ENCODE peak calls at places on chromosomes 4 and X, in eight cellular contexts. W is astrocyte, P is endodermal cell, I is HCT116, Q is right lobe of liver, X is body of pancreas, H is upper lobe of right lung, A is psoas muscle. G is an unnamed sample. For H3K4me1, the result is how much of the 10 kb centered on the place peaks cover.

GRCh38 chrX:44705817-44706551 is 137.8 kb upstream of the DUSP21 start:
- DNase-seq in W (no peak), A (no peak), Q (no peak), H (no peak), X (no peak), P (no peak), I (no peak), G (no peak)

GRCh38 chr4:19327364-19327763 is 924.3 kb upstream of the SLIT2 start:
- DNase-seq in A (no peak), I (no peak), H (no peak), X (no peak), W (no peak), P (no peak), Q (no peak), G (no peak)

GRCh38 chr4:2615821-2616220 is 79.4 kb downstream of the FAM193A start:
- DNase-seq in Q (no peak), W (no peak), P (peak), A (no peak), X (no peak), I (no peak), H (peak), G (no peak)

GRCh38 chr4:149999485-150000074 is 78.7 kb upstream of the DCLK2 start:
- DNase-seq in P (peak), X (peak), A (no peak), I (peak), Q (no peak), W (peak), H (no peak), G (no peak)

GRCh38 chrX:23911436-23911835 is 3.6 kb downstream of the CXorf58 start:
- DNase-seq in H (no peak), X (no peak), A (no peak), W (no peak), P (no peak), I (no peak), Q (no peak), G (no peak)

GRCh38 chr4:85901500-85901899 is 426.6 kb downstream of the ARHGAP24 start:
- DNase-seq in Q (no peak), W (no peak), I (no peak), P (no peak), H (no peak), X (no peak), A (no peak), G (no peak)

GRCh38 chr4:89427765-89428164 is 120.2 kb upstream of the GPRIN3 start:
- DNase-seq in H (no peak), P (no peak), Q (no peak), A (no peak), I (no peak), X (no peak), W (no peak), G (no peak)

GRCh38 chrX:8235026-8235425 is 64.0 kb upstream of the VCX2 start:
- DNase-seq in Q (no peak), W (peak), H (no peak), P (no peak), I (no peak), X (no peak), A (no peak), G (no peak)

GRCh38 chr4:78749258-78749971 is 26.7 kb upstream of the BMP2K start:
- DNase-seq in P (no peak), W (peak), Q (no peak), X (no peak), I (no peak), H (no peak), A (no peak), G (no peak)

GRCh38 chr4:54109226-54110018 is 9.5 kb downstream of the GSX2 start:
- DNase-seq in Q (no peak), I (no peak), W (no peak), H (no peak), P (peak), A (no peak), X (no peak), G (peak)

GRCh38 chrX:48580662-48581061 is 6.4 kb downstream of the RBM3 start:
- DNase-seq in P (no peak), X (no peak), H (no peak), Q (no peak), W (no peak), I (no peak), A (no peak), G (no peak)

GRCh38 chr4:40446785-40447184 is 111.7 kb downstream of the CHRNA9 start:
- DNase-seq in I (no peak), X (no peak), Q (no peak), W (peak), A (no peak), P (no peak), H (no peak), G (no peak)

GRCh38 chr4:114539985-114540384 is 58.6 kb upstream of the UGT8 start:
- DNase-seq in A (no peak), Q (no peak), X (no peak), W (no peak), P (no peak), H (no peak), I (no peak), G (no peak)

GRCh38 chr4:184812651-184813181 is 13.1 kb downstream of the ACSL1 start:
- DNase-seq in X (no peak), W (no peak), I (no peak), A (no peak), H (no peak), Q (no peak), P (no peak), G (no peak)

GRCh38 chr4:92483341-92483740 is 179.6 kb downstream of the GRID2 start:
- DNase-seq in Q (no peak), W (no peak), A (no peak), I (no peak), X (no peak), H (no peak), P (no peak), G (no peak)

GRCh38 chr4:187006189-187006618 is 282.5 kb upstream of the FAT1 start:
- DNase-seq in H (no peak), W (peak), X (no peak), A (no peak), Q (no peak), I (no peak), P (no peak), G (no peak)

GRCh38 chr4:127708985-127709384 is 21.2 kb upstream of the SLC25A31 start:
- DNase-seq in A (no peak), I (peak), Q (no peak), P (no peak), X (peak), H (no peak), W (peak), G (no peak)

GRCh38 chr4:126737899-126738526 is 894.7 kb upstream of the INTU start:
- DNase-seq in A (no peak), Q (no peak), P (no peak), I (no peak), W (no peak), H (no peak), X (no peak), G (no peak)

GRCh38 chrX:27444093-27444908 is 18.8 kb downstream of the PPP4R3C start:
- DNase-seq in W (no peak), Q (no peak), A (no peak), X (no peak), H (no peak), I (no peak), P (no peak), G (no peak)

GRCh38 chrX:63713510-63713909 is 71.5 kb downstream of the ARHGEF9 start:
- DNase-seq in A (no peak), Q (no peak), X (no peak), W (peak), I (no peak), P (peak), H (peak), G (no peak)

GRCh38 chrX:40314070-40314469 is 216.3 kb upstream of the BCOR start:
- DNase-seq in H (no peak), Q (no peak), P (peak), A (no peak), X (no peak), I (no peak), W (no peak), G (peak)

DNA sequence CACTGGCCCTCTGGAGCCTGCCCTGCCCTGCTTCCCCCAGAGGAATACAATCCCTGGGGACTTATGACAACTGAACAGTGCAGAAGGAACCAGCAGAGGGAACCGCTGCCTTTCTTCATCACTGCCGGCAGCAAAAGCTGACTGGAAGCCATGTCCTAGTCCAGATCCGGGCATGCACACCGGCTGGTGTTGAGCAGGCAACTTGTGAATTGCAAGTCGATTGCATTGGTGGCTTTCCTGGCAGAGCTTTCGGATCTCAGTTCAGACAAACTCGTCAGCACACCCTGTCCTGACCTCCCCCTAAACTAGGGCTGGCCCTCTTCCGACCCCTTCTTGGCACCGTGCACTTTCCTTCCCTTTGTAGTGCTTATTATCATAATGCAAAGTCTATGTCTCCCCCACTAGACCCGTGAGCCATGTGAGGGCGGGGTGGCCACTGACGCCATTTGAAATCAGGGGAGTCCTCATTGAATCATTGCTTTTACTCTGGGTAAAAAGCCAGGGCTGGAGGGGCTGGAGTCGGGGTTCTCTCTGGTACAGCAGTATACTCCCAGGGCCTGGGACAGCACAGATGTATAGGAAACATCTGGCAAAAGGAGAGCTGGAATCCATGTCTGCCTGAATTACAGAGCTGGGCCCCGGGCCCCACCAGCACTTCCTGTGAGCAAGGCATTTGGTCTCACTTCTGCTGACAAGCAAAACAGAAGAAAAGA is 1.8 kb downstream of the ARHGAP4 start:
- DNase-seq in X (no peak), W (no peak), H (no peak), P (no peak), A (no peak), I (no peak), Q (peak), G (no peak)
- TF ChIP-seq CTCF in X (no peak), W (no peak), H (peak), P (peak), A (no peak), I (peak), Q (no peak), G (peak)

GRCh38 chr4:174303687-174304086 is 20.0 kb downstream of the CEP44 start:
- DNase-seq in X (no peak), W (no peak), P (no peak), A (no peak), H (no peak), I (no peak), Q (no peak), G (no peak)

GRCh38 chr4:174307694-174308093 is 24.0 kb downstream of the CEP44 start:
- DNase-seq in H (no peak), W (no peak), X (no peak), A (no peak), I (no peak), Q (no peak), P (no peak), G (no peak)

GRCh38 chr4:174305961-174306360 is 22.2 kb downstream of the CEP44 start:
- DNase-seq in I (no peak), X (no peak), A (no peak), H (no peak), Q (no peak), P (no peak), W (no peak), G (no peak)

GRCh38 chr4:174304664-174305063 is 21.0 kb downstream of the CEP44 start:
- DNase-seq in W (no peak), X (no peak), A (no peak), I (no peak), P (no peak), Q (no peak), H (no peak), G (no peak)
- H3K4me1 ChIP-seq in W (under half), X (under half), A (under half), I (under half), P (under half), Q (under half), H (under half), G (under half)

DNA sequence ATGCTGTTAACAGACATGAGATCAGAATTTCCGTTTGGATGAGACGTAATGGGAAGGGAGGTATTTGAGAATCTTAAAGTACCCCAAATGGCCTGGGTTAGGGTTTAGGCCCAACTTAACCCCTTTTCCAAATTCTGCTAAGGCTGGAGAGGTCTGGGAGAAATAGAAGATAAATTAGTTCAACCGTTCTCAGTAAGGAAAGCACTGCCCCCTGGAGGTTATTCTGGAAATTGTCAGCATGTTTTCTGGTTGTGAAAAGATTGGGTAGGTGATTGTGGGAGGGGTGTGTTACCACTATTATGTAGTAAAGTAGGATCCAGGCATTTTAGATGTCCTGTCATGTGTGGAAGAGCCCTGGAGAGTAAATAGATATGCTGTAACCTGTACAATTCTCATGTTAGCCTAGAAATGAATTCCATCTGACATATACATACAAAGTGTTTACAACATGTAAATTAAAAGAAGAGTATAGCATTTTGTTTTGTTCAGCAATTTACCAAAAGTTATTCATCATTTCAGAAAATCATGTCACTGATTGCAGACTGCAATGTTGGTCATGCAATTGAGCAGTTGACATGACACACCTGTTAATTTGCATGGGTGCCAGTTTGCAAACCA is 26.8 kb upstream of the GRXCR1 start:
- DNase-seq in A (no peak), I (peak), P (peak), Q (no peak), H (no peak), X (peak), W (peak), G (peak)
- TF ChIP-seq CTCF in A (peak), I (peak), P (peak), Q (peak), H (peak), X (peak), W (peak), G (peak)

GRCh38 chr4:8202526-8203375 is 3.7 kb downstream of the SH3TC1 start:
- DNase-seq in X (no peak), I (no peak), P (no peak), A (no peak), Q (peak), H (no peak), W (no peak), G (no peak)

GRCh38 chr4:8200302-8200975 is 1.3 kb downstream of the SH3TC1 start:
- DNase-seq in X (peak), H (peak), P (no peak), A (peak), W (no peak), Q (peak), I (no peak), G (no peak)

GRCh38 chr4:8201341-8201781 is 2.3 kb downstream of the SH3TC1 start:
- DNase-seq in Q (peak), P (no peak), A (no peak), X (no peak), H (no peak), W (no peak), I (no peak), G (no peak)

GRCh38 chr4:8203817-8204216 is 4.7 kb downstream of the SH3TC1 start:
- DNase-seq in Q (peak), A (no peak), H (no peak), I (no peak), P (no peak), X (no peak), W (no peak), G (no peak)

DNA sequence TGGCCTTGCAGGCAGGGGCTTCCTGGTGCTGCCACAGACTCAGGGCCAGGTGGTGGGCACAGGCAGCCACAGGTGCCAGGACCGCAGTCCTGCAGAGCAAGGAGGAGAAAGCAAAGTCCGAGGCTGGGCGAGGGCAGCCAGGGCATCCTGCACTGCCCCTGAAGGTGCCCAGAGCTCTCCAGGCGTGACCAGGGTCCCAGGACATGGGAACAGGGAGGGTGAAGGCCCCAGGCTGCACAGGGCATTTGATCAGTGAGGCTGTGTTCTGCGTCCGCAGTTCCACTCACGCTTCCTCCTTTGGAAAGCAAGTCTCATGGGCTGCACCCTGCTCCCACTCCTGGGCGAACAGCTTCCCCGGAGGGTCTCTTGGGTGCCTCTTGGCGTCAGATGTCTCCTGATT is 3.0 kb downstream of the SH3TC1 start:
- DNase-seq in H (no peak), Q (peak), P (no peak), W (no peak), X (no peak), I (no peak), A (no peak), G (no peak)
- H3K4me1 ChIP-seq in H (under half), Q (under half), P (under half), W (under half), X (half or more), I (under half), A (under half), G (under half)